ENCODE peak calls at places on chromosomes 7 and 10, in ten cellular contexts. N, T, G, X, E, S, K, J, H and A are unnamed samples.

GRCh38 chr10:26950934-26951333 is 90.2 kb upstream of the ABI1 start:
- DNase-seq in N (no peak), G (no peak), X (no peak), T (no peak), E (no peak), K (no peak), J (no peak), H (no peak), S (no peak), A (no peak)

GRCh38 chr10:96832721-96833219 is 672 bp downstream of the LCOR start:
- DNase-seq in S (peak), H (peak), E (peak), N (no peak), G (peak), J (peak), K (no peak), X (peak), T (peak), A (no peak)

GRCh38 chr7:32518534-32519140 is 23.3 kb downstream of the AVL9 start:
- DNase-seq in K (no peak), E (no peak), H (no peak), G (no peak), N (no peak), S (no peak), J (peak), T (no peak), X (no peak), A (no peak)

GRCh38 chr10:132570265-132570664 is 32.7 kb downstream of the INPP5A start:
- DNase-seq in H (no peak), N (no peak), T (no peak), K (no peak), S (no peak), J (no peak), E (no peak), G (no peak), X (no peak), A (no peak)

GRCh38 chr7:99267530-99268360 is 4.9 kb upstream of the MYH16 start:
- DNase-seq in E (no peak), T (peak), K (peak), N (peak), H (peak), G (no peak), X (peak), J (peak), S (no peak), A (peak)

GRCh38 chr7:20350518-20350951 is 19.8 kb downstream of the ITGB8 start:
- DNase-seq in X (peak), K (no peak), T (peak), J (peak), E (no peak), G (no peak), N (no peak), S (no peak), H (no peak), A (no peak)

GRCh38 chr7:6564091-6564770 is 13.0 kb upstream of the GRID2IP start:
- DNase-seq in G (no peak), E (no peak), K (no peak), J (no peak), S (no peak), X (no peak), H (no peak), T (no peak), N (no peak), A (no peak)

GRCh38 chr10:48215148-48215982 is 59.1 kb downstream of the FRMPD2 start:
- DNase-seq in T (no peak), X (no peak), H (peak), E (no peak), S (no peak), G (no peak), J (peak), N (peak), K (no peak), A (peak)

GRCh38 chr7:24291271-24291670 is 7.3 kb downstream of the NPY start:
- DNase-seq in T (no peak), X (no peak), K (no peak), H (no peak), J (no peak), E (no peak), N (no peak), S (no peak), G (no peak), A (no peak)

GRCh38 chr10:130757821-130758489 is 553.6 kb downstream of the TCERG1L start:
- DNase-seq in G (no peak), T (peak), E (peak), N (no peak), J (no peak), H (no peak), S (no peak), X (no peak), K (no peak), A (no peak)

GRCh38 chr7:43004076-43004475 is 71.9 kb downstream of the MRPL32 start:
- DNase-seq in E (no peak), G (no peak), J (peak), N (no peak), X (no peak), T (no peak), K (no peak), H (no peak), S (no peak), A (no peak)

GRCh38 chr10:102455893-102456471 is 4.6 kb upstream of the C10orf95 start:
- DNase-seq in K (peak), G (no peak), X (no peak), S (no peak), H (no peak), T (no peak), E (no peak), J (peak), N (peak), A (no peak)

GRCh38 chr7:127976056-127976455 is 55.2 kb downstream of the LRRC4 start:
- DNase-seq in H (no peak), E (no peak), S (no peak), J (peak), K (no peak), N (peak), T (no peak), X (no peak), G (no peak), A (no peak)

GRCh38 chr10:51171946-51172345 is 97.7 kb downstream of the PRKG1 start:
- DNase-seq in N (no peak), S (no peak), K (no peak), X (no peak), H (no peak), E (no peak), G (no peak), J (peak), T (no peak), A (no peak)

GRCh38 chr7:51009716-51010496 is 227.2 kb upstream of the GRB10 start:
- DNase-seq in N (no peak), T (no peak), E (no peak), K (no peak), J (peak), X (no peak), S (no peak), H (no peak), G (no peak), A (no peak)

GRCh38 chr7:155858521-155859061 is 46.3 kb upstream of the SHH start:
- DNase-seq in K (no peak), X (no peak), N (no peak), E (peak), J (peak), G (no peak), T (no peak), H (no peak), S (no peak), A (no peak)

GRCh38 chr10:66322777-66323176 is 603.1 kb upstream of the LRRTM3 start:
- DNase-seq in T (no peak), J (no peak), E (no peak), X (no peak), G (no peak), K (no peak), S (no peak), N (no peak), H (no peak), A (no peak)

GRCh38 chr7:126996659-126997058 is 256.1 kb downstream of the GRM8 start:
- DNase-seq in E (no peak), K (no peak), G (no peak), X (no peak), J (no peak), H (no peak), T (no peak), N (no peak), S (no peak), A (no peak)

GRCh38 chr7:1914743-1915142 is 244.7 kb downstream of the ELFN1 start:
- DNase-seq in T (no peak), E (peak), X (no peak), N (no peak), J (no peak), H (no peak), S (no peak), G (no peak), K (no peak), A (no peak)

GRCh38 chr7:131538071-131538790 is 18.2 kb downstream of the PODXL start:
- DNase-seq in X (no peak), T (no peak), E (peak), K (no peak), S (no peak), H (no peak), J (no peak), G (no peak), N (peak), A (no peak)

GRCh38 chr7:133742709-133743538 is 384.2 kb upstream of the LRGUK start:
- DNase-seq in J (peak), S (no peak), E (no peak), X (no peak), N (no peak), K (no peak), T (no peak), G (no peak), H (no peak), A (no peak)

GRCh38 chr7:106101726-106102125 is 10.4 kb downstream of the SYPL1 start:
- DNase-seq in X (no peak), T (no peak), S (no peak), K (no peak), E (no peak), J (no peak), G (no peak), N (no peak), H (no peak), A (no peak)

GRCh38 chr7:106312906-106313305 is 28.1 kb upstream of the NAMPT start:
- DNase-seq in J (no peak), N (no peak), T (no peak), E (no peak), X (no peak), S (no peak), K (no peak), G (no peak), H (no peak), A (no peak)

GRCh38 chr7:22564511-22565045 is 64.6 kb upstream of the STEAP1B start:
- DNase-seq in K (no peak), G (peak), J (peak), E (no peak), S (peak), H (no peak), T (no peak), N (peak), X (no peak), A (peak)

GRCh38 chr7:17233643-17234397 is 64.6 kb upstream of the AHR start:
- DNase-seq in H (no peak), K (no peak), J (peak), T (no peak), X (no peak), S (no peak), E (no peak), N (no peak), G (no peak), A (no peak)

GRCh38 chr10:124636271-124636993 is 107.7 kb downstream of the FAM53B start:
- DNase-seq in X (no peak), J (no peak), E (peak), H (no peak), T (no peak), G (no peak), S (no peak), N (no peak), K (no peak), A (no peak)

GRCh38 chr7:2411815-2412586 is 8.6 kb downstream of the CHST12 start:
- DNase-seq in G (no peak), H (no peak), E (no peak), T (no peak), K (no peak), X (no peak), S (no peak), N (no peak), J (no peak), A (no peak)

GRCh38 chr7:104857458-104858425 is 156.3 kb upstream of the KMT2E start:
- DNase-seq in K (no peak), H (no peak), S (no peak), X (no peak), E (no peak), T (no peak), G (no peak), N (no peak), J (no peak), A (no peak)

GRCh38 chr10:48648172-48648942 is 36.3 kb upstream of the WDFY4 start:
- DNase-seq in H (no peak), G (no peak), X (no peak), N (no peak), K (no peak), J (no peak), T (no peak), S (no peak), E (no peak), A (no peak)

GRCh38 chr7:45682836-45683555 is 108.8 kb downstream of the ADCY1 start:
- DNase-seq in H (no peak), J (peak), G (no peak), N (no peak), K (no peak), X (no peak), E (peak), S (no peak), T (no peak), A (no peak)

GRCh38 chr10:89296227-89296648 is 5.6 kb upstream of the IFIT2 start:
- DNase-seq in H (no peak), J (peak), X (peak), E (no peak), N (no peak), K (peak), T (no peak), S (no peak), G (no peak), A (no peak)
- H3K27ac ChIP-seq in H (no peak), J (no peak), X (peak), E (peak), N (no peak), K (peak), T (peak), S (peak), G (peak), A (peak)

DNA sequence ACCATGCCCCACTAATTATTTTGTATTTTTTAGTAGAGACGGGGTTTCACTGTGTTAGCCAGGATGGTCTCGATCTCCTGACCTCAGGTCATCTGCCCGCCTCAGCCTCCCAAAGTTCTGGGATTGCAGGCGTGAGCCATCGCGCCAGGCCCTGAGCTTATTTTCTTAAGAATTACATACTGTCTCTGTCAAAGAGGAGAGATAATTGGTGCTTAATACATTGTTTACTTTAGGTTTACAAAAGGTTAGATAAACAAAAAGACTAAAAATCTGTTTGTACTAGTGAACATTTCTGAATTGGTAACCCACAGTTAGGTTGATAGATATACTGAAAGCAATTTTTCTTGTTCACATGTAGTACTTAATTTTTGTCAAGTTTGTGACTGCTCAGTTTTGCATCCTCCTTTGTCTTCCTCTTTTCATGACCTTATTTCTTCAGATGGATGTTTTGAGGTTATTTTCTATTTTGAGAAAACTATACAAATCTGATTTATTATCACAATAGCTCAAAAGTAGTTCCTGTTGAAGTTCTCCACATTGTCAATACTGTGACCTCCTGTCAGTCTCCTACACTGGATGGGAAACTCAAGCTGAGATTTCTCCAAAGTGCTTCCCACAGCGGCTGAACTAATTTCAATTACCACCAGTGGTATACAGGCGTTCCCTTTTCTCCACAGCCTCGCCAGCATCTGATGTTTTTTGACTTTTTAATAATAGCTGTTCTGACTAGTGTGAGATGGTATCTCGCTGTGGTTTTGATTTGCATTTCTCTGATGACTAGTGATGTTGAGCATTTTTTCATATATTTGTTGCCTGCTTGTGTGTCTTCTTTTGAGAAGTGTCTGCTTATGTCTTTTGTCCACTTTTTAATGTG is 22.5 kb downstream of the HHEX start:
- DNase-seq in H (no peak), K (no peak), T (no peak), N (no peak), E (no peak), G (no peak), S (no peak), J (no peak), X (no peak), A (no peak)
- H3K27ac ChIP-seq in H (no peak), K (no peak), T (no peak), N (no peak), E (peak), G (no peak), S (no peak), J (no peak), X (no peak), A (no peak)

GRCh38 chr7:47581821-47582747 is at the start of gene TNS3:
- DNase-seq in G (peak), S (peak), H (peak), J (peak), X (no peak), T (peak), N (no peak), E (peak), K (no peak), A (no peak)
- H3K27ac ChIP-seq in G (peak), S (peak), H (peak), J (no peak), X (peak), T (peak), N (no peak), E (peak), K (peak), A (no peak)

GRCh38 chr10:15311249-15311884 is 59.7 kb downstream of the FAM171A1 start:
- DNase-seq in X (no peak), E (no peak), S (no peak), J (no peak), K (no peak), H (no peak), T (no peak), N (no peak), G (no peak), A (no peak)

GRCh38 chr10:15313034-15313433 is 58.1 kb downstream of the FAM171A1 start:
- DNase-seq in J (peak), K (no peak), N (no peak), E (no peak), H (no peak), T (peak), G (no peak), S (no peak), X (no peak), A (no peak)

GRCh38 chr10:15309221-15309620 is 61.9 kb downstream of the FAM171A1 start:
- DNase-seq in N (no peak), H (no peak), X (no peak), G (no peak), T (no peak), J (no peak), K (no peak), S (no peak), E (no peak), A (no peak)

GRCh38 chr10:15311885-15312280 is 59.2 kb downstream of the FAM171A1 start:
- DNase-seq in N (no peak), T (no peak), K (no peak), G (no peak), J (no peak), S (no peak), H (no peak), E (no peak), X (no peak), A (no peak)

GRCh38 chr10:15310776-15311175 is 60.3 kb downstream of the FAM171A1 start:
- DNase-seq in J (no peak), N (no peak), S (no peak), K (no peak), X (no peak), H (no peak), E (no peak), T (no peak), G (no peak), A (no peak)
- H3K27ac ChIP-seq in J (no peak), N (no peak), S (no peak), K (no peak), X (no peak), H (peak), E (no peak), T (peak), G (no peak), A (no peak)

GRCh38 chr7:101817930-101818698 is 688 bp downstream of the CUX1 start:
- DNase-seq in N (no peak), J (peak), G (no peak), E (no peak), X (no peak), H (no peak), K (no peak), S (no peak), T (no peak), A (no peak)
- H3K27ac ChIP-seq in N (peak), J (no peak), G (peak), E (peak), X (peak), H (no peak), K (no peak), S (peak), T (no peak), A (peak)

GRCh38 chr7:37516610-37517108 is 68.0 kb upstream of the ELMO1 start:
- DNase-seq in G (no peak), J (no peak), E (no peak), K (no peak), H (no peak), T (no peak), X (no peak), N (no peak), S (no peak), A (no peak)
- H3K27ac ChIP-seq in G (no peak), J (no peak), E (no peak), K (no peak), H (no peak), T (no peak), X (no peak), N (no peak), S (no peak), A (no peak)

DNA sequence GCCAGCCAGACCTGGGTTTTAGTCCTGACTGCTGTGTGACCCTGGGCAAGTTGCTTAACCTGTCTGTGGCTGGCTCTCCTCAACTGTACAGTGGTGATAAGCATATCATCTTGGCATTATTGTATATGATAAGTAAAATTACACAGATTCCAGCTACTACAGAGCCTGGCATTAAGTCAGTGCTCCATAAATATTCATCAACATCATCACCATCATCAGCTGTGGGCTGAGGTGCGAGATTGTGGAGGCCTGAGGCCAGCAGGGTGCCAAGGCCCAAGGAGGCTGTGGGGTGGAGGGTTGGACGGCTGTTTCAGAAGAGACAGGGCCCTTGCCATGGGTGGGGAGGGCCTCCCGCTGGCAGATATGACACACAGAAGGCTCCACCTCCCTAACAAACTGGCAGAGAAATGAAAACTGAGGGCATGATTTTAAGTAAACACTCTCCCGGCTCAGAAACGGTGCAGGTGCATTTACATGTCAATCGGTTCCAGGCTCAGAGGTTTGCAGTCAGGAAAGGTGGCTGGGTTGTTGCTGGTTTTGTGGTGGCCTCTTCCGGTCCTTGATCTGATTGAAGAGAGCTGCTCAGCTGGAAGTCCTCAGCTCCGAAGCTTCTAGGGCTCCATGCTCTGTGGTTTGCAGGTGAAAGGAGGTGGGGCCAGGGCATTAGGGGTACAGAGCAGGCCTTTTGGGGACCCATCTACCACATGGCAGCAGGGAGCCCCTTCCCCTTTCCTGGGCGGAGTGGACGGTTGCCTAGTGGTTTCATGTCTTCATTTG is 10.2 kb downstream of the CRYGN start:
- DNase-seq in S (no peak), N (no peak), J (peak), G (no peak), K (no peak), X (no peak), E (peak), T (no peak), H (no peak), A (no peak)
- H3K27ac ChIP-seq in S (no peak), N (no peak), J (peak), G (peak), K (no peak), X (peak), E (peak), T (no peak), H (no peak), A (no peak)

GRCh38 chr10:61635946-61636345 is 26.8 kb upstream of the CABCOCO1 start:
- DNase-seq in G (no peak), K (no peak), E (no peak), S (no peak), X (no peak), J (no peak), H (no peak), T (no peak), N (no peak), A (peak)

GRCh38 chr10:61629594-61629993 is 33.1 kb upstream of the CABCOCO1 start:
- DNase-seq in T (no peak), G (no peak), J (no peak), S (no peak), N (no peak), E (no peak), H (no peak), X (no peak), K (no peak), A (no peak)

GRCh38 chr10:61628875-61629513 is 33.7 kb upstream of the CABCOCO1 start:
- DNase-seq in T (no peak), J (peak), S (no peak), H (no peak), G (no peak), X (no peak), N (peak), K (peak), E (no peak), A (peak)

GRCh38 chr10:61634711-61635110 is 28.0 kb upstream of the CABCOCO1 start:
- DNase-seq in N (no peak), T (no peak), K (no peak), H (no peak), E (no peak), X (no peak), J (peak), G (no peak), S (no peak), A (no peak)

GRCh38 chr10:61633665-61634064 is 29.1 kb upstream of the CABCOCO1 start:
- DNase-seq in T (no peak), N (no peak), S (no peak), J (peak), K (no peak), H (no peak), E (no peak), X (no peak), G (no peak), A (no peak)
- H3K27ac ChIP-seq in T (no peak), N (no peak), S (no peak), J (no peak), K (no peak), H (no peak), E (no peak), X (no peak), G (no peak), A (no peak)